ENCODE peak calls at places on chromosomes 1 and 21, in six cellular contexts. P is iPS-NIHi11; Y is stimulated activated CD4-positive, alpha-beta T cell treated with anti-CD3 and anti-CD28 coated beads, Interleukin-1b, Interleukin-23, amount 100 ng/mL, for 24 hours; F is NCI-H1694; V is caudate nucleus; O is posterior vena cava. X is an unnamed sample.

GRCh38 chr1:48916121-48917069 is 139.7 kb upstream of the BEND5 start:
- DNase-seq in P (peak; percentile 43), Y (no peak), F (peak; percentile 76), V (no peak), O (no peak), X (no peak)

GRCh38 chr21:31630062-31630711 is 29.3 kb upstream of the SOD1 start:
- DNase-seq in P (peak; percentile 26), Y (no peak), F (peak; percentile 97), V (no peak), O (peak; percentile 38), X (no peak)

GRCh38 chr1:25099343-25099951 is 132.9 kb downstream of the SYF2 start:
- DNase-seq in P (no peak), Y (no peak), F (no peak), V (no peak), O (no peak), X (no peak)

GRCh38 chr1:23210351-23210785 is 6.9 kb downstream of the HTR1D start:
- DNase-seq in P (peak; percentile 48), Y (no peak), F (no peak), V (no peak), O (no peak), X (no peak)

GRCh38 chr1:219555802-219556201 is 57.1 kb downstream of the ZC3H11B start:
- DNase-seq in P (no peak), Y (no peak), F (no peak), V (no peak), O (no peak), X (no peak)

GRCh38 chr1:162562452-162562828 is 918 bp downstream of the UAP1 start:
- DNase-seq in P (no peak), Y (no peak), F (no peak), V (no peak), O (no peak), X (no peak)

GRCh38 chr1:196680107-196680506 is 28.3 kb downstream of the CFH start:
- DNase-seq in P (no peak), Y (no peak), F (no peak), V (no peak), O (no peak), X (no peak)

GRCh38 chr1:235567812-235568444 is 63.7 kb upstream of the B3GALNT2 start:
- DNase-seq in P (no peak), Y (no peak), F (no peak), V (no peak), O (no peak), X (no peak)

GRCh38 chr1:228923973-228924766 is 188.9 kb downstream of the RHOU start:
- DNase-seq in P (no peak), Y (no peak), F (no peak), V (no peak), O (no peak), X (no peak)

GRCh38 chr1:5667513-5668325 is 324.5 kb downstream of the NPHP4 start:
- DNase-seq in P (no peak), Y (no peak), F (peak; percentile 66), V (no peak), O (no peak), X (peak; percentile 40)

GRCh38 chr1:81547912-81548303 is 252.8 kb upstream of the ADGRL2 start:
- DNase-seq in P (no peak), Y (no peak), F (no peak), V (no peak), O (no peak), X (no peak)

GRCh38 chr1:234925440-234926251 is 203.0 kb downstream of the TOMM20 start:
- DNase-seq in P (peak; percentile 28), Y (no peak), F (no peak), V (no peak), O (no peak), X (no peak)

GRCh38 chr1:61579815-61580214 is 145.1 kb downstream of the TM2D1 start:
- DNase-seq in P (no peak), Y (no peak), F (no peak), V (no peak), O (no peak), X (no peak)

GRCh38 chr1:29538586-29538985 is 302.3 kb downstream of the PTPRU start:
- DNase-seq in P (no peak), Y (no peak), F (no peak), V (no peak), O (no peak), X (peak; percentile 13)

GRCh38 chr21:43295016-43295958 is 126.5 kb downstream of the CRYAA start:
- DNase-seq in P (no peak), Y (no peak), F (no peak), V (no peak), O (peak; percentile 34), X (peak; percentile 40)

GRCh38 chr1:62314951-62315350 is 4.3 kb downstream of the KANK4 start:
- DNase-seq in P (no peak), Y (no peak), F (no peak), V (no peak), O (peak; percentile 8), X (no peak)

GRCh38 chr1:4308826-4309225 is 345.6 kb upstream of the AJAP1 start:
- DNase-seq in P (no peak), Y (no peak), F (no peak), V (no peak), O (peak; percentile 23), X (peak; percentile 43)

GRCh38 chr1:160354388-160354985 is 11.3 kb downstream of the NCSTN start:
- DNase-seq in P (peak; percentile 73), Y (no peak), F (no peak), V (no peak), O (no peak), X (no peak)

GRCh38 chr1:53328490-53329182 is 766 bp upstream of the LRP8 start:
- DNase-seq in P (peak; percentile 86), Y (no peak), F (no peak), V (no peak), O (peak; percentile 76), X (peak; percentile 51)

GRCh38 chr1:62286778-62287224 is 32.4 kb downstream of the KANK4 start:
- DNase-seq in P (peak; percentile 66), Y (no peak), F (no peak), V (no peak), O (no peak), X (no peak)

GRCh38 chr21:44052071-44052829 is 40.1 kb downstream of the TRAPPC10 start:
- DNase-seq in P (no peak), Y (no peak), F (no peak), V (no peak), O (no peak), X (no peak)

GRCh38 chr1:47113178-47113577 is 24.1 kb upstream of the CYP4A22 start:
- DNase-seq in P (peak; percentile 21), Y (no peak), F (no peak), V (no peak), O (no peak), X (no peak)

GRCh38 chr1:93979718-93980319 is 70.6 kb upstream of the GCLM start:
- DNase-seq in P (no peak), Y (no peak), F (peak; percentile 99), V (no peak), O (no peak), X (no peak)

GRCh38 chr1:118563969-118564951 is 379.2 kb upstream of the SPAG17 start:
- DNase-seq in P (peak; percentile 11), Y (no peak), F (no peak), V (no peak), O (no peak), X (no peak)

GRCh38 chr1:174841747-174842146 is 158.0 kb upstream of the CACYBP start:
- DNase-seq in P (no peak), Y (no peak), F (no peak), V (no peak), O (no peak), X (no peak)

GRCh38 chr1:201535046-201535777 is 3.7 kb upstream of the NAV1 start:
- DNase-seq in P (no peak), Y (no peak), F (no peak), V (no peak), O (no peak), X (no peak)

GRCh38 chr1:87612966-87613365 is 284.3 kb downstream of the LMO4 start:
- DNase-seq in P (no peak), Y (no peak), F (no peak), V (no peak), O (no peak), X (no peak)

GRCh38 chr1:110241516-110241915 is 31.4 kb downstream of the KCNC4 start:
- DNase-seq in P (no peak), Y (no peak), F (no peak), V (no peak), O (peak; percentile 5), X (no peak)

GRCh38 chr1:20416706-20417105 is 69.3 kb downstream of the CAMK2N1 start:
- DNase-seq in P (no peak), Y (no peak), F (no peak), V (no peak), O (no peak), X (no peak)

GRCh38 chr1:220824031-220824989 is 37.6 kb downstream of the MTARC1 start:
- DNase-seq in P (no peak), Y (no peak), F (no peak), V (no peak), O (no peak), X (no peak)

GRCh38 chr1:156086256-156086662 is 4.0 kb upstream of the MEX3A start:
- DNase-seq in P (no peak), Y (no peak), F (no peak), V (no peak), O (no peak), X (no peak)

GRCh38 chr1:99481391-99481996 is 164.4 kb upstream of the PALMD start:
- DNase-seq in P (peak; percentile 27), Y (no peak), F (peak; percentile 90), V (peak; percentile 1), O (no peak), X (no peak)

GRCh38 chr1:111475706-111476105 is 1.9 kb downstream of the C1orf162 start:
- DNase-seq in P (no peak), Y (no peak), F (no peak), V (no peak), O (no peak), X (no peak)

GRCh38 chr1:63023182-63023581 is 239.2 kb downstream of the ATG4C start:
- DNase-seq in P (no peak), Y (no peak), F (no peak), V (no peak), O (no peak), X (no peak)

GRCh38 chr1:25744140-25744581 is 55.8 kb upstream of the SELENON start:
- DNase-seq in P (peak; percentile 67), Y (no peak), F (peak; percentile 70), V (peak; percentile 45), O (peak; percentile 86), X (peak; percentile 78)

GRCh38 chr1:186188736-186189135 is 186.3 kb downstream of the TPR start:
- DNase-seq in P (no peak), Y (no peak), F (no peak), V (no peak), O (no peak), X (no peak)

GRCh38 chr1:156708245-156708661 is 2.9 kb upstream of the CRABP2 start:
- DNase-seq in P (peak; percentile 74), Y (no peak), F (no peak), V (no peak), O (no peak), X (no peak)

GRCh38 chr1:225996946-225997545 is 2.1 kb downstream of the SDE2 start:
- DNase-seq in P (no peak), Y (no peak), F (no peak), V (no peak), O (no peak), X (no peak)

GRCh38 chr21:38327984-38328383 is 71.2 kb downstream of the KCNJ15 start:
- DNase-seq in P (no peak), Y (no peak), F (no peak), V (no peak), O (no peak), X (no peak)

X was measured in upper lobe of right lung.